ENCODE peak calls at places on chromosomes 6 and 20, in seven cellular contexts. One of them, this sample, is unnamed.
A peak's percentile ranks its signal among the peaks of the same experiment; 100 is the strongest.

GRCh38 chr20:33647603-33648395 is 14.3 kb upstream of the C20orf144 start:
- DNase-seq in body of pancreas: peak; percentile 52
- DNase-seq in HepG2: no peak
- DNase-seq in A549: no peak
- DNase-seq in H1: no peak
- DNase-seq in Peyer's patch: no peak
- DNase-seq in HCT116: no peak
- DNase-seq in this sample: peak; percentile 59

GRCh38 chr6:90508753-90509152 is 78.1 kb downstream of the MAP3K7 start:
- DNase-seq in HCT116: no peak
- DNase-seq in HepG2: no peak
- DNase-seq in Peyer's patch: no peak
- DNase-seq in H1: peak; percentile 61
- DNase-seq in body of pancreas: no peak
- DNase-seq in A549: no peak
- DNase-seq in this sample: no peak

GRCh38 chr20:18057106-18057993 is at the start of gene OVOL2:
- DNase-seq in A549: no peak
- DNase-seq in Peyer's patch: peak; percentile 90
- DNase-seq in HepG2: no peak
- DNase-seq in H1: peak; percentile 90
- DNase-seq in HCT116: peak; percentile 60
- DNase-seq in body of pancreas: peak; percentile 94
- DNase-seq in this sample: peak; percentile 95

GRCh38 chr6:67431076-67431475 is 1204.0 kb upstream of the ADGRB3 start:
- DNase-seq in H1: no peak
- DNase-seq in Peyer's patch: no peak
- DNase-seq in HepG2: no peak
- DNase-seq in body of pancreas: no peak
- DNase-seq in A549: no peak
- DNase-seq in HCT116: no peak
- DNase-seq in this sample: no peak

GRCh38 chr6:105272783-105273182 is 93.0 kb upstream of the POPDC3 start:
- DNase-seq in A549: no peak
- DNase-seq in body of pancreas: peak; percentile 45
- DNase-seq in HCT116: no peak
- DNase-seq in H1: no peak
- DNase-seq in Peyer's patch: peak; percentile 58
- DNase-seq in HepG2: peak; percentile 18
- DNase-seq in this sample: peak; percentile 74

GRCh38 chr6:41497994-41498393 is 48.2 kb upstream of the FOXP4 start:
- DNase-seq in Peyer's patch: no peak
- DNase-seq in HepG2: no peak
- DNase-seq in H1: no peak
- DNase-seq in HCT116: no peak
- DNase-seq in A549: no peak
- DNase-seq in body of pancreas: no peak
- DNase-seq in this sample: no peak

GRCh38 chr6:13725052-13725451 is 13.4 kb upstream of the RANBP9 start:
- DNase-seq in HepG2: no peak
- DNase-seq in HCT116: no peak
- DNase-seq in A549: no peak
- DNase-seq in body of pancreas: no peak
- DNase-seq in H1: no peak
- DNase-seq in Peyer's patch: no peak
- DNase-seq in this sample: no peak

GRCh38 chr6:117629119-117629518 is 26.8 kb upstream of the GOPC start:
- DNase-seq in HepG2: no peak
- DNase-seq in H1: no peak
- DNase-seq in A549: no peak
- DNase-seq in HCT116: no peak
- DNase-seq in Peyer's patch: no peak
- DNase-seq in body of pancreas: no peak
- DNase-seq in this sample: no peak

GRCh38 chr20:61805781-61806180 is 259.9 kb downstream of the TAF4 start:
- DNase-seq in HCT116: no peak
- DNase-seq in body of pancreas: no peak
- DNase-seq in Peyer's patch: peak; percentile 15
- DNase-seq in A549: no peak
- DNase-seq in H1: no peak
- DNase-seq in HepG2: no peak
- DNase-seq in this sample: no peak

GRCh38 chr20:17985388-17986018 is 16.7 kb downstream of the MGME1 start:
- DNase-seq in HCT116: no peak
- DNase-seq in A549: no peak
- DNase-seq in HepG2: peak; percentile 98
- DNase-seq in Peyer's patch: no peak
- DNase-seq in H1: no peak
- DNase-seq in body of pancreas: no peak
- DNase-seq in this sample: no peak

GRCh38 chr6:138001750-138002349 is 105.4 kb downstream of the PERP start:
- DNase-seq in Peyer's patch: peak; percentile 64
- DNase-seq in A549: peak; percentile 21
- DNase-seq in body of pancreas: peak; percentile 72
- DNase-seq in H1: peak; percentile 73
- DNase-seq in HepG2: peak; percentile 44
- DNase-seq in HCT116: peak; percentile 48
- DNase-seq in this sample: peak; percentile 71

GRCh38 chr6:170286246-170286933 is 4.5 kb downstream of the DLL1 start:
- DNase-seq in H1: peak; percentile 55
- DNase-seq in HepG2: no peak
- DNase-seq in HCT116: no peak
- DNase-seq in A549: no peak
- DNase-seq in Peyer's patch: peak; percentile 74
- DNase-seq in body of pancreas: peak; percentile 52
- DNase-seq in this sample: peak; percentile 56

GRCh38 chr6:148064406-148065134 is 278.1 kb upstream of the SASH1 start:
- DNase-seq in A549: no peak
- DNase-seq in HepG2: no peak
- DNase-seq in HCT116: no peak
- DNase-seq in Peyer's patch: no peak
- DNase-seq in H1: no peak
- DNase-seq in body of pancreas: no peak
- DNase-seq in this sample: no peak

GRCh38 chr6:162917506-162917905 is 189.7 kb downstream of the PACRG start:
- DNase-seq in A549: no peak
- DNase-seq in Peyer's patch: no peak
- DNase-seq in body of pancreas: no peak
- DNase-seq in H1: no peak
- DNase-seq in HCT116: no peak
- DNase-seq in HepG2: no peak
- DNase-seq in this sample: no peak

GRCh38 chr20:43761396-43762340 is 34.9 kb upstream of the GTSF1L start:
- DNase-seq in Peyer's patch: no peak
- DNase-seq in HepG2: no peak
- DNase-seq in H1: no peak
- DNase-seq in body of pancreas: no peak
- DNase-seq in HCT116: no peak
- DNase-seq in A549: no peak
- DNase-seq in this sample: no peak

GRCh38 chr20:50191065-50191565 is 485 bp downstream of the CEBPB start:
- DNase-seq in H1: peak; percentile 68
- DNase-seq in Peyer's patch: peak; percentile 85
- DNase-seq in body of pancreas: peak; percentile 77
- DNase-seq in A549: no peak
- DNase-seq in HepG2: no peak
- DNase-seq in HCT116: no peak
- DNase-seq in this sample: peak; percentile 71

GRCh38 chr6:18122128-18123093 is at the start of gene NHLRC1:
- DNase-seq in body of pancreas: peak; percentile 93
- DNase-seq in HCT116: no peak
- DNase-seq in A549: peak; percentile 58
- DNase-seq in HepG2: peak; percentile 84
- DNase-seq in Peyer's patch: peak; percentile 94
- DNase-seq in H1: peak; percentile 87
- DNase-seq in this sample: peak; percentile 91

GRCh38 chr6:107812370-107812769 is 11.7 kb downstream of the SCML4 start:
- DNase-seq in HepG2: no peak
- DNase-seq in A549: no peak
- DNase-seq in HCT116: no peak
- DNase-seq in Peyer's patch: no peak
- DNase-seq in H1: no peak
- DNase-seq in body of pancreas: no peak
- DNase-seq in this sample: no peak

GRCh38 chr6:41872102-41872602 is 23.0 kb downstream of the USP49 start:
- DNase-seq in body of pancreas: no peak
- DNase-seq in HCT116: no peak
- DNase-seq in A549: no peak
- DNase-seq in Peyer's patch: no peak
- DNase-seq in HepG2: no peak
- DNase-seq in H1: no peak
- DNase-seq in this sample: no peak

GRCh38 chr6:88843040-88843439 is 120.4 kb downstream of the RNGTT start:
- DNase-seq in body of pancreas: no peak
- DNase-seq in A549: no peak
- DNase-seq in HCT116: no peak
- DNase-seq in H1: no peak
- DNase-seq in HepG2: no peak
- DNase-seq in Peyer's patch: no peak
- DNase-seq in this sample: no peak

GRCh38 chr6:142322504-142323198 is 20.8 kb downstream of the ADGRG6 start:
- DNase-seq in H1: no peak
- DNase-seq in HCT116: no peak
- DNase-seq in Peyer's patch: no peak
- DNase-seq in HepG2: no peak
- DNase-seq in body of pancreas: no peak
- DNase-seq in A549: no peak
- DNase-seq in this sample: no peak

GRCh38 chr20:3680701-3681351 is 984 bp downstream of the ADAM33 start:
- DNase-seq in HCT116: no peak
- DNase-seq in HepG2: no peak
- DNase-seq in H1: no peak
- DNase-seq in Peyer's patch: no peak
- DNase-seq in A549: no peak
- DNase-seq in body of pancreas: no peak
- DNase-seq in this sample: no peak

GRCh38 chr20:38604873-38605303 is 3.3 kb downstream of the ARHGAP40 start:
- DNase-seq in Peyer's patch: no peak
- DNase-seq in H1: no peak
- DNase-seq in A549: peak; percentile 92
- DNase-seq in HCT116: no peak
- DNase-seq in body of pancreas: no peak
- DNase-seq in HepG2: peak; percentile 100
- DNase-seq in this sample: peak; percentile 27

GRCh38 chr6:56199956-56200355 is 47.4 kb downstream of the COL21A1 start:
- DNase-seq in HepG2: no peak
- DNase-seq in H1: no peak
- DNase-seq in body of pancreas: no peak
- DNase-seq in HCT116: no peak
- DNase-seq in A549: no peak
- DNase-seq in Peyer's patch: no peak
- DNase-seq in this sample: no peak

GRCh38 chr20:45704969-45705637 is at the start of gene WFDC10B:
- DNase-seq in HCT116: no peak
- DNase-seq in Peyer's patch: no peak
- DNase-seq in A549: no peak
- DNase-seq in body of pancreas: peak; percentile 4
- DNase-seq in HepG2: no peak
- DNase-seq in H1: no peak
- DNase-seq in this sample: no peak

GRCh38 chr20:4794846-4795245 is 73.1 kb downstream of the PRND start:
- DNase-seq in body of pancreas: no peak
- DNase-seq in A549: no peak
- DNase-seq in HepG2: no peak
- DNase-seq in Peyer's patch: no peak
- DNase-seq in HCT116: no peak
- DNase-seq in H1: no peak
- DNase-seq in this sample: no peak

GRCh38 chr6:106972500-106972899 is 2.0 kb downstream of the CD24 start:
- DNase-seq in HCT116: no peak
- DNase-seq in A549: peak; percentile 6
- DNase-seq in H1: no peak
- DNase-seq in Peyer's patch: no peak
- DNase-seq in body of pancreas: peak; percentile 61
- DNase-seq in HepG2: no peak
- DNase-seq in this sample: peak; percentile 48

GRCh38 chr20:64095927-64096326 is 11.4 kb downstream of the NPBWR2 start:
- DNase-seq in HCT116: no peak
- DNase-seq in body of pancreas: no peak
- DNase-seq in H1: no peak
- DNase-seq in HepG2: no peak
- DNase-seq in Peyer's patch: no peak
- DNase-seq in A549: no peak
- DNase-seq in this sample: no peak
- H3K27ac ChIP-seq in HCT116: no peak overlapping the region
- H3K27ac ChIP-seq in body of pancreas: no peak overlapping the region
- H3K27ac ChIP-seq in H1: no peak overlapping the region
- H3K27ac ChIP-seq in HepG2: no peak overlapping the region
- H3K27ac ChIP-seq in Peyer's patch: no peak overlapping the region
- H3K27ac ChIP-seq in A549: no peak overlapping the region
- H3K27ac ChIP-seq in this sample: no peak overlapping the region

GRCh38 chr20:25309395-25310267 is 61.7 kb downstream of the PYGB start:
- DNase-seq in Peyer's patch: peak; percentile 85
- DNase-seq in A549: peak; percentile 87
- DNase-seq in body of pancreas: no peak
- DNase-seq in HepG2: peak; percentile 82
- DNase-seq in H1: no peak
- DNase-seq in HCT116: peak; percentile 65
- DNase-seq in this sample: peak; percentile 53
- TF ChIP-seq POLR2A in Peyer's patch: peak; percentile 34
- TF ChIP-seq POLR2A in A549: peak; percentile 27
- TF ChIP-seq POLR2A in body of pancreas: no peak
- TF ChIP-seq POLR2A in HepG2: peak; percentile 21
- TF ChIP-seq POLR2A in H1: no peak
- TF ChIP-seq POLR2A in HCT116: no peak
- TF ChIP-seq POLR2A in this sample: no peak

GRCh38 chr6:127289934-127290333 is 23.3 kb downstream of the RNF146 start:
- DNase-seq in HCT116: no peak
- DNase-seq in HepG2: no peak
- DNase-seq in A549: no peak
- DNase-seq in Peyer's patch: no peak
- DNase-seq in body of pancreas: no peak
- DNase-seq in H1: no peak
- DNase-seq in this sample: no peak
- H3K27ac ChIP-seq in HCT116: no peak overlapping the region
- H3K27ac ChIP-seq in HepG2: no peak overlapping the region
- H3K27ac ChIP-seq in A549: no peak overlapping the region
- H3K27ac ChIP-seq in Peyer's patch: no peak overlapping the region
- H3K27ac ChIP-seq in body of pancreas: no peak overlapping the region
- H3K27ac ChIP-seq in H1: no peak overlapping the region
- H3K27ac ChIP-seq in this sample: peak overlapping the region; percentile 2

GRCh38 chr6:37058084-37058586 is 52.7 kb downstream of the FGD2 start:
- DNase-seq in H1: no peak
- DNase-seq in HepG2: no peak
- DNase-seq in Peyer's patch: no peak
- DNase-seq in body of pancreas: no peak
- DNase-seq in HCT116: no peak
- DNase-seq in A549: no peak
- DNase-seq in this sample: no peak
- TF ChIP-seq POLR2A in H1: no peak
- TF ChIP-seq POLR2A in HepG2: no peak
- TF ChIP-seq POLR2A in Peyer's patch: no peak
- TF ChIP-seq POLR2A in body of pancreas: no peak
- TF ChIP-seq POLR2A in HCT116: no peak
- TF ChIP-seq POLR2A in A549: no peak
- TF ChIP-seq POLR2A in this sample: no peak

GRCh38 chr6:10720229-10720959 is 2.5 kb upstream of the TMEM14C start:
- DNase-seq in HCT116: no peak
- DNase-seq in A549: no peak
- DNase-seq in HepG2: peak; percentile 24
- DNase-seq in body of pancreas: peak; percentile 35
- DNase-seq in H1: no peak
- DNase-seq in Peyer's patch: peak; percentile 76
- DNase-seq in this sample: peak; percentile 36
- H3K27ac ChIP-seq in HCT116: no peak overlapping the region
- H3K27ac ChIP-seq in A549: no peak overlapping the region
- H3K27ac ChIP-seq in HepG2: peak overlapping the region; percentile 95
- H3K27ac ChIP-seq in body of pancreas: peak overlapping the region; percentile 70
- H3K27ac ChIP-seq in H1: no peak overlapping the region
- H3K27ac ChIP-seq in Peyer's patch: peak overlapping the region; percentile 77
- H3K27ac ChIP-seq in this sample: peak overlapping the region; percentile 85